ENCODE peak calls at places on chromosome 9, in seven cellular contexts. R is pulmonary artery endothelial cell, C is amygdala, J is hippocampal formation, W is mesenteric fat pad, S is cardiac fibroblast, V is NCI-H1092. Y is an unnamed sample.

GRCh38 chr9:2072752-2073405 is 57.7 kb downstream of the SMARCA2 start:
- DNase-seq in V (no peak), W (no peak), S (no peak), R (no peak), C (no peak), J (no peak), Y (no peak)

GRCh38 chr9:131811405-131811804 is 71.5 kb upstream of the RAPGEF1 start:
- DNase-seq in J (no peak), S (no peak), V (no peak), C (no peak), W (no peak), R (no peak), Y (no peak)

GRCh38 chr9:128882677-128883590 is 1.0 kb downstream of the LRRC8A start:
- DNase-seq in W (no peak), J (no peak), S (no peak), C (no peak), R (no peak), V (no peak), Y (no peak)

GRCh38 chr9:17134396-17134842 is 421 bp upstream of the CNTLN start:
- DNase-seq in W (no peak), R (no peak), J (no peak), C (no peak), V (no peak), S (peak), Y (no peak)

GRCh38 chr9:4691794-4692193 is 12.4 kb downstream of the CDC37L1 start:
- DNase-seq in J (no peak), W (no peak), V (no peak), R (no peak), S (peak), C (no peak), Y (no peak)

GRCh38 chr9:32344551-32345182 is 39.8 kb upstream of the ACO1 start:
- DNase-seq in J (no peak), S (peak), V (no peak), C (no peak), W (no peak), R (no peak), Y (no peak)

GRCh38 chr9:127873223-127873691 is 4.2 kb downstream of the AK1 start:
- DNase-seq in R (no peak), J (peak), S (no peak), W (no peak), V (no peak), C (no peak), Y (peak)

GRCh38 chr9:125391704-125392103 is 130.1 kb downstream of the GAPVD1 start:
- DNase-seq in W (no peak), V (no peak), S (peak), R (no peak), J (no peak), C (no peak), Y (no peak)

GRCh38 chr9:2060425-2060824 is 45.3 kb downstream of the SMARCA2 start:
- DNase-seq in J (no peak), W (no peak), V (no peak), R (no peak), S (peak), C (no peak), Y (no peak)

GRCh38 chr9:69229367-69229766 is 55.3 kb downstream of the TJP2 start:
- DNase-seq in J (no peak), S (no peak), W (no peak), R (no peak), C (no peak), V (no peak), Y (no peak)

GRCh38 chr9:73239868-73240267 is 88.2 kb downstream of the ANXA1 start:
- DNase-seq in C (no peak), J (no peak), R (no peak), S (no peak), V (no peak), W (no peak), Y (no peak)

GRCh38 chr9:103731541-103731940 is 362.6 kb upstream of the SMC2 start:
- DNase-seq in W (no peak), J (no peak), R (no peak), C (no peak), S (peak), V (no peak), Y (no peak)

GRCh38 chr9:131094622-131095021 is 1.7 kb upstream of the AIF1L start:
- DNase-seq in R (no peak), C (no peak), S (peak), W (no peak), V (no peak), J (no peak), Y (no peak)

GRCh38 chr9:76818271-76818670 is 54.0 kb downstream of the PCA3 start:
- DNase-seq in W (no peak), S (peak), R (peak), J (peak), V (no peak), C (no peak), Y (peak)

GRCh38 chr9:85534340-85534739 is 207.4 kb downstream of the AGTPBP1 start:
- DNase-seq in W (no peak), V (no peak), S (no peak), R (no peak), C (no peak), J (no peak), Y (no peak)

GRCh38 chr9:92763721-92764380 is 782 bp downstream of the BICD2 start:
- DNase-seq in R (no peak), J (no peak), S (no peak), C (no peak), V (no peak), W (no peak), Y (no peak)

GRCh38 chr9:115672477-115673316 is 480.9 kb upstream of the PAPPA start:
- DNase-seq in S (peak), J (no peak), W (no peak), V (no peak), R (no peak), C (no peak), Y (no peak)

GRCh38 chr9:101628173-101628572 is 33.4 kb upstream of the PPP3R2 start:
- DNase-seq in W (no peak), R (no peak), J (no peak), C (no peak), S (peak), V (no peak), Y (no peak)

GRCh38 chr9:137221477-137222111 is 446 bp downstream of the RNF208 start:
- DNase-seq in R (no peak), J (no peak), V (no peak), W (no peak), C (no peak), S (no peak), Y (no peak)

GRCh38 chr9:134518004-134518606 is 123.5 kb upstream of the COL5A1 start:
- DNase-seq in J (no peak), W (no peak), R (no peak), S (no peak), V (no peak), C (no peak), Y (no peak)

GRCh38 chr9:20702565-20702964 is 18.5 kb downstream of the FOCAD start:
- DNase-seq in J (no peak), C (no peak), W (no peak), V (no peak), R (no peak), S (no peak), Y (no peak)

GRCh38 chr9:128293091-128293490 is 17.0 kb downstream of the SWI5 start:
- DNase-seq in C (no peak), V (no peak), R (no peak), J (no peak), S (no peak), W (no peak), Y (no peak)

GRCh38 chr9:120484162-120484561 is 95.8 kb downstream of the CDK5RAP2 start:
- DNase-seq in C (no peak), J (no peak), V (no peak), S (no peak), R (no peak), W (no peak), Y (no peak)

GRCh38 chr9:82152181-82152580 is 163.6 kb downstream of the SPATA31D1 start:
- DNase-seq in J (no peak), V (no peak), C (no peak), R (no peak), S (peak), W (no peak), Y (no peak)

GRCh38 chr9:136403915-136404800 is 4.2 kb upstream of the SNAPC4 start:
- DNase-seq in J (no peak), C (no peak), S (no peak), V (no peak), R (no peak), W (no peak), Y (no peak)

GRCh38 chr9:92706218-92706940 is 36.4 kb upstream of the IPPK start:
- DNase-seq in R (no peak), W (peak), J (no peak), V (no peak), C (no peak), S (peak), Y (no peak)

GRCh38 chr9:134491436-134491835 is 150.2 kb upstream of the COL5A1 start:
- DNase-seq in J (no peak), S (no peak), W (no peak), C (no peak), R (no peak), V (no peak), Y (no peak)

GRCh38 chr9:133761641-133762248 is 23.6 kb upstream of the SARDH start:
- DNase-seq in V (no peak), J (no peak), S (no peak), W (peak), C (no peak), R (no peak), Y (no peak)

GRCh38 chr9:71783120-71783523 is 14.8 kb upstream of the CEMIP2 start:
- DNase-seq in C (no peak), W (no peak), J (no peak), V (no peak), R (no peak), S (no peak), Y (no peak)

GRCh38 chr9:129620669-129621295 is at the start of gene C9orf50:
- DNase-seq in V (peak), R (no peak), C (no peak), W (no peak), S (no peak), J (no peak), Y (no peak)

GRCh38 chr9:125241863-125242739 is 958 bp upstream of the HSPA5 start:
- DNase-seq in S (no peak), J (no peak), R (no peak), W (no peak), V (no peak), C (no peak), Y (no peak)

GRCh38 chr9:107105784-107106183 is 177.3 kb upstream of the RAD23B start:
- DNase-seq in V (no peak), C (no peak), J (peak), S (no peak), R (no peak), W (no peak), Y (no peak)

GRCh38 chr9:120441446-120442279 is 138.3 kb downstream of the CDK5RAP2 start:
- DNase-seq in W (no peak), J (no peak), R (no peak), V (no peak), S (peak), C (no peak), Y (no peak)

GRCh38 chr9:135282001-135282731 is 194.7 kb downstream of the OLFM1 start:
- DNase-seq in W (no peak), J (no peak), R (no peak), S (peak), C (peak), V (peak), Y (peak)

GRCh38 chr9:8251566-8251965 is 452.0 kb upstream of the DMAC1 start:
- DNase-seq in R (no peak), J (no peak), V (no peak), W (no peak), S (no peak), C (no peak), Y (no peak)